ENCODE peak calls at places on chromosomes 2 and 18, in five cellular contexts. One of them, this sample, is unnamed.

GRCh38 chr2:11071207-11071606 is 84.1 kb upstream of the SLC66A3 start:
- DNase-seq in body of pancreas: no peak
- DNase-seq in AG10803: no peak
- DNase-seq in aorta: no peak
- DNase-seq in PC-9: no peak
- DNase-seq in this sample: no peak

GRCh38 chr18:41939326-41939725 is 15.7 kb upstream of the PIK3C3 start:
- DNase-seq in aorta: no peak
- DNase-seq in PC-9: no peak
- DNase-seq in body of pancreas: no peak
- DNase-seq in AG10803: no peak
- DNase-seq in this sample: no peak

GRCh38 chr2:227881866-227882517 is 10.6 kb downstream of the DAW1 start:
- DNase-seq in AG10803: no peak
- DNase-seq in aorta: no peak
- DNase-seq in PC-9: no peak
- DNase-seq in body of pancreas: no peak
- DNase-seq in this sample: no peak

GRCh38 chr2:58268685-58269084 is 27.6 kb upstream of the FANCL start:
- DNase-seq in aorta: no peak
- DNase-seq in AG10803: no peak
- DNase-seq in PC-9: no peak
- DNase-seq in body of pancreas: no peak
- DNase-seq in this sample: no peak

GRCh38 chr2:232937278-232937906 is 67.3 kb downstream of the SNORC start:
- DNase-seq in body of pancreas: no peak
- DNase-seq in aorta: no peak
- DNase-seq in PC-9: peak
- DNase-seq in AG10803: peak
- DNase-seq in this sample: no peak

GRCh38 chr2:149552830-149553229 is 34.7 kb downstream of the MMADHC start:
- DNase-seq in PC-9: no peak
- DNase-seq in body of pancreas: no peak
- DNase-seq in aorta: no peak
- DNase-seq in AG10803: no peak
- DNase-seq in this sample: no peak

GRCh38 chr2:6576312-6576711 is 289.4 kb downstream of the CMPK2 start:
- DNase-seq in PC-9: no peak
- DNase-seq in aorta: no peak
- DNase-seq in AG10803: no peak
- DNase-seq in body of pancreas: no peak
- DNase-seq in this sample: no peak

GRCh38 chr18:74507927-74508326 is 11.8 kb downstream of the CNDP2 start:
- DNase-seq in body of pancreas: no peak
- DNase-seq in AG10803: no peak
- DNase-seq in PC-9: no peak
- DNase-seq in aorta: no peak
- DNase-seq in this sample: peak

GRCh38 chr18:35378206-35378795 is 1.2 kb upstream of the ZNF396 start:
- DNase-seq in AG10803: peak
- DNase-seq in PC-9: no peak
- DNase-seq in aorta: no peak
- DNase-seq in body of pancreas: no peak
- DNase-seq in this sample: no peak

GRCh38 chr18:51953521-51953920 is 386.5 kb upstream of the DCC start:
- DNase-seq in AG10803: no peak
- DNase-seq in body of pancreas: no peak
- DNase-seq in PC-9: no peak
- DNase-seq in aorta: no peak
- DNase-seq in this sample: no peak

GRCh38 chr2:217995741-217996141 is 7.1 kb downstream of the TNS1 start:
- DNase-seq in AG10803: peak
- DNase-seq in aorta: peak
- DNase-seq in PC-9: peak
- DNase-seq in body of pancreas: peak
- DNase-seq in this sample: peak

GRCh38 chr2:215430528-215431187 is 5.2 kb downstream of the FN1 start:
- DNase-seq in PC-9: no peak
- DNase-seq in aorta: no peak
- DNase-seq in body of pancreas: no peak
- DNase-seq in AG10803: peak
- DNase-seq in this sample: no peak

GRCh38 chr2:9897331-9897737 is 54.1 kb downstream of the TAF1B start:
- DNase-seq in PC-9: peak
- DNase-seq in aorta: peak
- DNase-seq in AG10803: peak
- DNase-seq in body of pancreas: peak
- DNase-seq in this sample: no peak

GRCh38 chr2:69572640-69573039 is 70.9 kb downstream of the AAK1 start:
- DNase-seq in aorta: peak
- DNase-seq in AG10803: peak
- DNase-seq in body of pancreas: no peak
- DNase-seq in PC-9: no peak
- DNase-seq in this sample: no peak

GRCh38 chr2:18378020-18378653 is 182.3 kb downstream of the RDH14 start:
- DNase-seq in AG10803: peak
- DNase-seq in aorta: no peak
- DNase-seq in PC-9: peak
- DNase-seq in body of pancreas: peak
- DNase-seq in this sample: no peak

GRCh38 chr18:39752351-39752750 is 2186.8 kb upstream of the CELF4 start:
- DNase-seq in AG10803: no peak
- DNase-seq in body of pancreas: no peak
- DNase-seq in PC-9: no peak
- DNase-seq in aorta: no peak
- DNase-seq in this sample: no peak

GRCh38 chr2:31413025-31413424 is 1.5 kb downstream of the XDH start:
- DNase-seq in body of pancreas: no peak
- DNase-seq in aorta: no peak
- DNase-seq in AG10803: peak
- DNase-seq in PC-9: no peak
- DNase-seq in this sample: no peak

GRCh38 chr18:24234850-24235418 is 96.1 kb downstream of the CABYR start:
- DNase-seq in AG10803: no peak
- DNase-seq in PC-9: no peak
- DNase-seq in body of pancreas: no peak
- DNase-seq in aorta: no peak
- DNase-seq in this sample: no peak

GRCh38 chr18:79528296-79528695 is 132.6 kb downstream of the NFATC1 start:
- DNase-seq in AG10803: no peak
- DNase-seq in body of pancreas: peak
- DNase-seq in aorta: peak
- DNase-seq in PC-9: no peak
- DNase-seq in this sample: peak

GRCh38 chr2:217106650-217107014 is 246.8 kb upstream of the TNP1 start:
- DNase-seq in aorta: no peak
- DNase-seq in PC-9: no peak
- DNase-seq in AG10803: peak
- DNase-seq in body of pancreas: no peak
- DNase-seq in this sample: no peak

GRCh38 chr2:16161085-16161565 is 220.8 kb downstream of the MYCN start:
- DNase-seq in AG10803: no peak
- DNase-seq in aorta: no peak
- DNase-seq in PC-9: no peak
- DNase-seq in body of pancreas: no peak
- DNase-seq in this sample: no peak

GRCh38 chr2:199461455-199462166 is 3.9 kb upstream of the SATB2 start:
- DNase-seq in body of pancreas: no peak
- DNase-seq in PC-9: no peak
- DNase-seq in aorta: no peak
- DNase-seq in AG10803: no peak
- DNase-seq in this sample: no peak

GRCh38 chr2:199464614-199465352 is 7.0 kb upstream of the SATB2 start:
- DNase-seq in body of pancreas: no peak
- DNase-seq in AG10803: no peak
- DNase-seq in aorta: no peak
- DNase-seq in PC-9: no peak
- DNase-seq in this sample: no peak

GRCh38 chr2:199462167-199462976 is 4.6 kb upstream of the SATB2 start:
- DNase-seq in aorta: no peak
- DNase-seq in PC-9: no peak
- DNase-seq in AG10803: no peak
- DNase-seq in body of pancreas: no peak
- DNase-seq in this sample: no peak

GRCh38 chr2:199463708-199464613 is 6.2 kb upstream of the SATB2 start:
- DNase-seq in aorta: no peak
- DNase-seq in body of pancreas: no peak
- DNase-seq in AG10803: peak
- DNase-seq in PC-9: no peak
- DNase-seq in this sample: peak

DNA sequence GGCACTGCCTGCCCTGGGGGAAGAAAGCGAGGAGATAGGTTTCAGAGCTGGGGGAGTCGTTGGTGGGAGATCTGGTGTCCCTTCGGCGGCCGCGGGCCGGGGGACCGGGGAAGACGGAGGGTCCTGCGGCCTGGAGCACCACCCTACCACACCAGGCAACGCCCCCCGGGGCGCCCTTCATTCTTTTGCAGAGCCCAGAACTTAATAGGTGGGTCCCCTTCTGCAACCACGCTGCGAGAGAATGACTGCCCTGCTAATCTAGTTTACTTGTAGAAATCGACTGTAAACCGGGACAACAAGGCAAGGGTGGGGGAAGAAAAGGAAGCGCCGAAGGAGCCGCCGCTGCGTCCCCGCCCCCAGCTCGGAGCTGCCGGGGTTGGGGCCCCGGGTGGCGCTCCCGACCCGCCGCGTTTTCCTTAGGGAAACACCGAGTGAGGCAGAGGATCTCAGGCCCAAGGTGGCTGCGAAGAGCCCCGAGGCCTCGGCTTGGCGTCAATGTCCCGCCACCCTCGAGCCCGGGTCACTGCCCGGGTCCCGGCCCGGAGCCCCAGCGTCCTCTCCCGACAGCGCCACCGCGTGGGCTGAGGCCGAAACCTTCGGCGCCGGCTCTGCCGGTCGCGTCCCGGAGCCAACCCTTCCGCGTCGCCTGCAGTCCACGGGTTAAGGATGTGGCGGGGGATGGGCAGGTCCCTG is 5.4 kb upstream of the SATB2 start:
- DNase-seq in body of pancreas: peak
- DNase-seq in AG10803: peak
- DNase-seq in PC-9: peak
- DNase-seq in aorta: peak
- DNase-seq in this sample: peak
- H3K4me3 ChIP-seq in body of pancreas: peak
- H3K4me3 ChIP-seq in AG10803: peak
- H3K4me3 ChIP-seq in PC-9: peak
- H3K4me3 ChIP-seq in aorta: no peak
- H3K4me3 ChIP-seq in this sample: peak

GRCh38 chr18:55998071-55998522 is 410.1 kb upstream of the TCF4 start:
- DNase-seq in body of pancreas: peak
- DNase-seq in AG10803: peak
- DNase-seq in PC-9: no peak
- DNase-seq in aorta: no peak
- DNase-seq in this sample: no peak
- H3K4me3 ChIP-seq in body of pancreas: no peak
- H3K4me3 ChIP-seq in AG10803: peak
- H3K4me3 ChIP-seq in PC-9: peak
- H3K4me3 ChIP-seq in aorta: no peak
- H3K4me3 ChIP-seq in this sample: no peak

GRCh38 chr18:14174706-14175085 is 42.5 kb upstream of the ZNF519 start:
- DNase-seq in PC-9: no peak
- DNase-seq in AG10803: no peak
- DNase-seq in body of pancreas: peak
- DNase-seq in aorta: no peak
- DNase-seq in this sample: peak

DNA sequence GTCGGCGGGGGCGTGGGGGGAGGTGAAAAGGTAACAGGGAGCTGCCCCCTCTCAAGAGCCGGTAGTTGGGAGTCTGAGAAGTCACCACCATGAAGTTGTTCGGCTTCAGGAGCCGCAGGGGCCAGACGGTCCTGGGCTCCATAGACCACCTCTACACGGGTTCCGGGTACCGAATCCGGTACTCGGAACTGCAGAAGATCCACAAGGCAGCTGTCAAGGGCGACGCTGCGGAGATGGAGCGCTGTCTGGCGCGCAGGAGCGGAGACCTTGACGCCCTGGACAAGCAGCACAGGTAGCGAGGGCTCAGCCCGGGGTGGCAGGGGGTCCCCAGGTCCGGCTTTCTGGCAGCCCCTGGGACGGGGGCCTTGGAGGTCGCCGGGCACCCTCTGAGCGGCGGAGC is 47.1 kb upstream of the ZNF519 start:
- DNase-seq in AG10803: no peak
- DNase-seq in body of pancreas: peak
- DNase-seq in aorta: no peak
- DNase-seq in PC-9: no peak
- DNase-seq in this sample: no peak
- H3K4me3 ChIP-seq in AG10803: peak
- H3K4me3 ChIP-seq in body of pancreas: peak
- H3K4me3 ChIP-seq in aorta: no peak
- H3K4me3 ChIP-seq in PC-9: peak
- H3K4me3 ChIP-seq in this sample: peak

DNA sequence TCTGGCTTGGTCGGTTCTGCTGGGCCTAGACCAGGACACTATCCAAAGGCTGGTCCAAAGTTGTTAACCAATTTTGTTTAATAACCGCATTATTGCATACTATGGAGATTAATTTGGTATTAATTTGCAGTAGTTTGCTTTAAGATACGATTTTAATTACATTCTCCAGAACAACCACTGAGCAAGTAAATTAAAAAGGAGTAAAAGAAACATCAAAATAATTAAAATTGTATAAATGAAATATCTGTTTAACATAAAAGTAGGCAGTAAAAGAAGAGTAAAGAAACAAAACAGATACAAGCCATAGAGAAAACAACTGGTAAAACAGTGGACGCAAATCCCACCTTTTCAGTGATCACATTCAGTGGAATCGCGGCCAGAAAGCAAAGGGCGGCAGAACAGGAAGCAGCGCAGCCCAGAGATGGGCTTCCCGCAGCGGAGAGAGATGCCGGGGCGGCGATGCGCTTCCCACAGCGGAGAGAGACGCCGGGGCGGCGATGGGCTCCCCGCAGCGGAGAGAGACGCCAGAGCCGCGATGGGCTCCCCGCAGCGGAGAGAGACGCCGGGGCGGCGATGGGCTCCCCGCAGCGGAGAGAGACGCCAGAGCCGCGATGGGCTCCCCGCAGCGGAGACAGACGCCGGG is 176.8 kb downstream of the RTP5 start:
- DNase-seq in PC-9: no peak
- DNase-seq in AG10803: no peak
- DNase-seq in aorta: peak
- DNase-seq in body of pancreas: no peak
- DNase-seq in this sample: no peak
- H3K4me3 ChIP-seq in PC-9: no peak
- H3K4me3 ChIP-seq in AG10803: no peak
- H3K4me3 ChIP-seq in aorta: no peak
- H3K4me3 ChIP-seq in body of pancreas: no peak
- H3K4me3 ChIP-seq in this sample: no peak